ENCODE peak calls at places on chromosomes 13 and 19, in six cellular contexts. F is colonic mucosa, L is psoas muscle, H is IMR-90, R is cardiac fibroblast, N is HL-60. C is an unnamed sample.
A peak's percentile ranks its signal among the peaks of the same experiment; 100 is the strongest.

GRCh38 chr13:113412440-113412839 is 40.8 kb downstream of the ADPRHL1 start:
- DNase-seq in F (no peak), L (no peak), H (no peak), R (no peak), N (no peak), C (no peak)

GRCh38 chr13:23159205-23159586 is 21.6 kb upstream of the SGCG start:
- DNase-seq in F (peak; percentile 42), L (peak; percentile 65), H (peak; percentile 13), R (peak; percentile 16), N (no peak), C (no peak)

GRCh38 chr19:27892500-27892899 is 1320.5 kb downstream of the UQCRFS1 start:
- DNase-seq in F (no peak), L (no peak), H (no peak), R (no peak), N (no peak), C (no peak)

GRCh38 chr13:99419591-99420243 is 81.6 kb upstream of the TM9SF2 start:
- DNase-seq in F (no peak), L (peak; percentile 4), H (no peak), R (no peak), N (no peak), C (no peak)

GRCh38 chr19:45075215-45076028 is 856 bp downstream of the ZNF296 start:
- DNase-seq in F (peak; percentile 92), L (peak; percentile 84), H (no peak), R (peak; percentile 53), N (peak; percentile 92), C (peak; percentile 87)

GRCh38 chr13:79079351-79079839 is 326.7 kb downstream of the RBM26 start:
- DNase-seq in F (peak; percentile 17), L (peak; percentile 30), H (no peak), R (no peak), N (no peak), C (no peak)

GRCh38 chr13:39415403-39415802 is 187.6 kb downstream of the LHFPL6 start:
- DNase-seq in F (peak; percentile 20), L (peak; percentile 70), H (peak; percentile 43), R (peak; percentile 78), N (no peak), C (no peak)

GRCh38 chr13:49418206-49418605 is 25.7 kb downstream of the CAB39L start:
- DNase-seq in F (no peak), L (no peak), H (no peak), R (no peak), N (no peak), C (no peak)

GRCh38 chr19:38974599-38975213 is 836 bp downstream of the FBXO17 start:
- DNase-seq in F (no peak), L (no peak), H (no peak), R (peak; percentile 35), N (no peak), C (no peak)

GRCh38 chr13:64446372-64446771 is 2783.8 kb downstream of the PCDH9 start:
- DNase-seq in F (no peak), L (no peak), H (no peak), R (no peak), N (no peak), C (no peak)

GRCh38 chr19:49168421-49168820 is 10.8 kb downstream of the TRPM4 start:
- DNase-seq in F (no peak), L (no peak), H (no peak), R (no peak), N (no peak), C (no peak)

GRCh38 chr13:44243198-44243852 is 130.3 kb upstream of the SERP2 start:
- DNase-seq in F (no peak), L (peak; percentile 67), H (peak; percentile 74), R (peak; percentile 74), N (no peak), C (no peak)

GRCh38 chr19:44005968-44006367 is 3.2 kb downstream of the ZNF230 start:
- DNase-seq in F (no peak), L (no peak), H (peak; percentile 23), R (peak; percentile 51), N (peak; percentile 76), C (no peak)

GRCh38 chr13:99740261-99740979 is 231.1 kb downstream of the ZIC5 start:
- DNase-seq in F (peak; percentile 12), L (no peak), H (no peak), R (no peak), N (no peak), C (no peak)

GRCh38 chr13:77477299-77477848 is 58.1 kb upstream of the SCEL start:
- DNase-seq in F (no peak), L (no peak), H (no peak), R (no peak), N (no peak), C (no peak)

GRCh38 chr13:52955505-52955904 is 73.1 kb upstream of the OLFM4 start:
- DNase-seq in F (no peak), L (peak; percentile 64), H (no peak), R (no peak), N (no peak), C (no peak)

GRCh38 chr19:45135176-45135575 is 25.6 kb downstream of the NKPD1 start:
- DNase-seq in F (no peak), L (no peak), H (no peak), R (no peak), N (no peak), C (no peak)

GRCh38 chr13:73399347-73400216 is 340.8 kb downstream of the KLF5 start:
- DNase-seq in F (peak; percentile 81), L (no peak), H (no peak), R (no peak), N (no peak), C (no peak)
- TF ChIP-seq CTCF in F (no peak), L (no peak), H (no peak), R (no peak), N (no peak), C (no peak)

DNA sequence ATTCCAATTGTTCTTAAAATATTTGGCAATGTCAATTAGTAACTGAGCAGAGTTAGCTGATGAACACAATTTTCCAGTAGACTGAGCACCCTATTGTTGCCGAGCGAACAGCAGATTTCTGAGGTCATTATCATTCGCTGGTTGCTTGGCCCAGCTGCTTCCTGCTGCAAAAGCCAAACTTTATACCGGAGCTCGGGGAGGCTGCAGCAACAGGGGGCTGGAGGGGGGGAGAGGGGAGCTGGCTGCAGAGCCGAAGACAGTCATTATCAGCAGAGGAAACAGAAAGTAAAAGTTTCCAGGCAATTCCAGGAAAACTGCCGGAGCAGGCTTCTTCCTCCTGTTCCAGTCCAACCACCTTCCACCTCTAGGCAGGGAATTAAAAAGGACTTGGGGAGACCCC is 77.9 kb downstream of the ZNF536 start:
- DNase-seq in F (peak; percentile 30), L (no peak), H (no peak), R (peak; percentile 29), N (no peak), C (no peak)
- H3K4me3 ChIP-seq in F (peak overlapping the region; percentile 5), L (peak overlapping the region; percentile 42), H (no peak overlapping the region), R (no peak overlapping the region), N (no peak overlapping the region), C (no peak overlapping the region)

GRCh38 chr13:31234729-31235128 is 35.0 kb downstream of the B3GLCT start:
- DNase-seq in F (no peak), L (no peak), H (no peak), R (peak; percentile 29), N (no peak), C (no peak)
- TF ChIP-seq CTCF in F (no peak), L (no peak), H (peak; percentile 29), R (peak; percentile 53), N (no peak), C (peak; percentile 41)

GRCh38 chr13:29952245-29952644 is 101.8 kb upstream of the UBL3 start:
- DNase-seq in F (no peak), L (no peak), H (no peak), R (no peak), N (no peak), C (no peak)

GRCh38 chr13:29955137-29955650 is 104.8 kb upstream of the UBL3 start:
- DNase-seq in F (no peak), L (no peak), H (no peak), R (no peak), N (no peak), C (no peak)

GRCh38 chr13:29953542-29953941 is 103.1 kb upstream of the UBL3 start:
- DNase-seq in F (no peak), L (no peak), H (no peak), R (peak; percentile 4), N (no peak), C (no peak)

GRCh38 chr13:29956771-29957170 is 106.4 kb upstream of the UBL3 start:
- DNase-seq in F (no peak), L (no peak), H (no peak), R (no peak), N (no peak), C (no peak)

DNA sequence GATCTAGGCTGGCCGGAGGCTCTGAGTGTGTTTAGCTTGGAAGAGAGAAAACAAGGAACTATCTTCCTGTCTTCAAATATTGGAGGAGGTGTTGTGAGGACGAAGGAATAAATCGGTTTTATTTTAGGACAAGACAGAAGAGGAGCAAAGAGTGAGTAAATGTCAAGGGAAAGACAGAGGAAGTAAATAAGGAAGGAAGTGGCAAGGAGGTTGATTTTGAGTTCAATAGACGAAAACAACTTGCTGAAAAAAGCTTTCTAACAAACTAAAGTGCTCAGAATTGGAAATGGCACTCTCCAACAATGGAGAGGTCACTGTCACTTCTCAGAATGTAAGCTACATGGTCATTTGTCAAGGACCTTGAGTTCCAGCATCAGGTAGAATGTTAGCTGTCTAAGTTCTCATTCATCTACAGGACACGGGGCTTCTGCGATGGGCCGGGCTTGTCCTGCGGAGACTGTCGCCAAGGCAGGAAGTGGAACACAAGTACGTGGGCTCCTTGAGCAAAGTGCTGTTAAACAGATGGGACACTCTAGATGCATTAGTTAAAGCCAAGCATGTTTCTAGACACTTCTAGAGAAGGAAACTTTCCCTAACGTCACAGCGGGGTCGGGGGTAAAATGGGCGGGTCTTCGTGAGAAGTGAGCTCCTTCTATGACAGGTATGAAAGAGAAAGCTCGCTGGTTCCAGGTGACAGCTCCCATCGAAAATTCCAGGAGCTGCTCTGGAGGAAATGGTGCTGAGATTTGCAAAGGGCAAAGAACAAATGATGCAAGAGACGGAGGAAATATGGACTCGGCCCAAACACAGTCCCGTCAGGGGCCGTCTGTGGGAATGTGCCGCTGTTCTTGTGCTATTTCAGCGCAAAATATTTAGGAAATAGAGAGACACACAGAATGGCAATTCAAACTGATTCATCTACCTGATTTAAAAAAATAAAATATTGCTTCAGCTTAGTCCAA is 103.9 kb upstream of the UBL3 start:
- DNase-seq in F (no peak), L (no peak), H (no peak), R (no peak), N (no peak), C (no peak)
- H3K4me3 ChIP-seq in F (no peak overlapping the region), L (no peak overlapping the region), H (no peak overlapping the region), R (no peak overlapping the region), N (no peak overlapping the region), C (no peak overlapping the region)

GRCh38 chr13:45828253-45828968 is 23.1 kb downstream of the SIAH3 start:
- DNase-seq in F (no peak), L (no peak), H (no peak), R (no peak), N (no peak), C (no peak)

GRCh38 chr13:45826741-45827140 is 24.8 kb downstream of the SIAH3 start:
- DNase-seq in F (no peak), L (no peak), H (no peak), R (no peak), N (no peak), C (no peak)

GRCh38 chr13:45825124-45825650 is 26.4 kb downstream of the SIAH3 start:
- DNase-seq in F (no peak), L (no peak), H (no peak), R (no peak), N (no peak), C (no peak)

GRCh38 chr13:45830121-45830520 is 21.4 kb downstream of the SIAH3 start:
- DNase-seq in F (no peak), L (no peak), H (no peak), R (no peak), N (no peak), C (no peak)

GRCh38 chr13:45827318-45827717 is 24.2 kb downstream of the SIAH3 start:
- DNase-seq in F (no peak), L (no peak), H (no peak), R (no peak), N (no peak), C (no peak)
- TF ChIP-seq CTCF in F (no peak), L (no peak), H (no peak), R (no peak), N (no peak), C (no peak)

C was measured in GM12864.